ENCODE peak calls at places on chromosomes 1 and 21, in five cellular contexts. One of them, this sample, is unnamed.

GRCh38 chr1:220956861-220957605 is 77.8 kb downstream of the HLX start:
- DNase-seq in upper lobe of left lung: no peak
- DNase-seq in gastrocnemius medialis: no peak
- DNase-seq in cardiac fibroblast: peak
- DNase-seq in HL-60: peak
- DNase-seq in this sample: peak

GRCh38 chr1:36786425-36786824 is 247.9 kb downstream of the GRIK3 start:
- DNase-seq in HL-60: no peak
- DNase-seq in gastrocnemius medialis: no peak
- DNase-seq in upper lobe of left lung: no peak
- DNase-seq in cardiac fibroblast: no peak
- DNase-seq in this sample: no peak

GRCh38 chr21:28521932-28522826 is 470.5 kb downstream of the LTN1 start:
- DNase-seq in upper lobe of left lung: no peak
- DNase-seq in cardiac fibroblast: peak
- DNase-seq in HL-60: no peak
- DNase-seq in gastrocnemius medialis: no peak
- DNase-seq in this sample: no peak

GRCh38 chr1:169368406-169368769 is 393 bp downstream of the BLZF1 start:
- DNase-seq in cardiac fibroblast: no peak
- DNase-seq in gastrocnemius medialis: no peak
- DNase-seq in upper lobe of left lung: no peak
- DNase-seq in HL-60: peak
- DNase-seq in this sample: no peak

GRCh38 chr1:111742938-111743549 is 3.8 kb upstream of the INKA2 start:
- DNase-seq in gastrocnemius medialis: no peak
- DNase-seq in cardiac fibroblast: peak
- DNase-seq in upper lobe of left lung: no peak
- DNase-seq in HL-60: no peak
- DNase-seq in this sample: no peak

GRCh38 chr21:33948096-33948950 is 32.7 kb upstream of the ATP5PO start:
- DNase-seq in upper lobe of left lung: no peak
- DNase-seq in HL-60: peak
- DNase-seq in gastrocnemius medialis: peak
- DNase-seq in cardiac fibroblast: peak
- DNase-seq in this sample: no peak

GRCh38 chr1:67390041-67390887 is 39.9 kb downstream of the SERBP1 start:
- DNase-seq in HL-60: no peak
- DNase-seq in upper lobe of left lung: no peak
- DNase-seq in gastrocnemius medialis: no peak
- DNase-seq in cardiac fibroblast: peak
- DNase-seq in this sample: no peak

GRCh38 chr1:110060034-110060661 is 10.3 kb downstream of the ALX3 start:
- DNase-seq in gastrocnemius medialis: no peak
- DNase-seq in HL-60: peak
- DNase-seq in cardiac fibroblast: peak
- DNase-seq in upper lobe of left lung: no peak
- DNase-seq in this sample: no peak

GRCh38 chr1:160206421-160207117 is 1.4 kb downstream of the PEA15 start:
- DNase-seq in gastrocnemius medialis: no peak
- DNase-seq in upper lobe of left lung: no peak
- DNase-seq in HL-60: no peak
- DNase-seq in cardiac fibroblast: peak
- DNase-seq in this sample: peak

GRCh38 chr1:39491146-39491921 is at the start of gene BMP8A:
- DNase-seq in HL-60: no peak
- DNase-seq in cardiac fibroblast: no peak
- DNase-seq in upper lobe of left lung: peak
- DNase-seq in gastrocnemius medialis: no peak
- DNase-seq in this sample: no peak

GRCh38 chr1:56576880-56577858 is 2.2 kb downstream of the PLPP3 start:
- DNase-seq in gastrocnemius medialis: no peak
- DNase-seq in HL-60: no peak
- DNase-seq in cardiac fibroblast: peak
- DNase-seq in upper lobe of left lung: no peak
- DNase-seq in this sample: no peak

GRCh38 chr1:2594001-2594640 is 7.5 kb downstream of the PRXL2B start:
- DNase-seq in gastrocnemius medialis: no peak
- DNase-seq in cardiac fibroblast: peak
- DNase-seq in upper lobe of left lung: peak
- DNase-seq in HL-60: no peak
- DNase-seq in this sample: no peak

GRCh38 chr1:200784576-200784975 is 45.9 kb downstream of the CAMSAP2 start:
- DNase-seq in cardiac fibroblast: no peak
- DNase-seq in HL-60: no peak
- DNase-seq in upper lobe of left lung: no peak
- DNase-seq in gastrocnemius medialis: no peak
- DNase-seq in this sample: no peak

GRCh38 chr1:229408458-229409037 is 25.3 kb downstream of the ACTA1 start:
- DNase-seq in cardiac fibroblast: no peak
- DNase-seq in HL-60: no peak
- DNase-seq in gastrocnemius medialis: peak
- DNase-seq in upper lobe of left lung: no peak
- DNase-seq in this sample: no peak

GRCh38 chr1:228332797-228333738 is 73.6 kb downstream of the TRIM11 start:
- DNase-seq in gastrocnemius medialis: peak
- DNase-seq in cardiac fibroblast: no peak
- DNase-seq in upper lobe of left lung: peak
- DNase-seq in HL-60: no peak
- DNase-seq in this sample: no peak

GRCh38 chr1:29706936-29707335 is 470.6 kb downstream of the PTPRU start:
- DNase-seq in upper lobe of left lung: peak
- DNase-seq in gastrocnemius medialis: no peak
- DNase-seq in HL-60: no peak
- DNase-seq in cardiac fibroblast: peak
- DNase-seq in this sample: no peak

GRCh38 chr1:8317647-8318360 is at the start of gene SLC45A1:
- DNase-seq in upper lobe of left lung: peak
- DNase-seq in HL-60: peak
- DNase-seq in gastrocnemius medialis: peak
- DNase-seq in cardiac fibroblast: peak
- DNase-seq in this sample: no peak

GRCh38 chr1:3073520-3074296 is 4.7 kb downstream of the PRDM16 start:
- DNase-seq in gastrocnemius medialis: no peak
- DNase-seq in HL-60: no peak
- DNase-seq in cardiac fibroblast: no peak
- DNase-seq in upper lobe of left lung: peak
- DNase-seq in this sample: no peak

GRCh38 chr1:49435291-49435690 is 588.5 kb downstream of the AGBL4 start:
- DNase-seq in HL-60: no peak
- DNase-seq in upper lobe of left lung: no peak
- DNase-seq in gastrocnemius medialis: no peak
- DNase-seq in cardiac fibroblast: no peak
- DNase-seq in this sample: no peak

GRCh38 chr21:35491114-35491513 is 442.0 kb upstream of the RUNX1 start:
- DNase-seq in gastrocnemius medialis: no peak
- DNase-seq in cardiac fibroblast: no peak
- DNase-seq in upper lobe of left lung: no peak
- DNase-seq in HL-60: no peak
- DNase-seq in this sample: no peak

GRCh38 chr1:199573047-199573446 is 454.5 kb upstream of the NR5A2 start:
- DNase-seq in cardiac fibroblast: no peak
- DNase-seq in gastrocnemius medialis: no peak
- DNase-seq in HL-60: no peak
- DNase-seq in upper lobe of left lung: no peak
- DNase-seq in this sample: no peak

GRCh38 chr21:34511154-34511553 is 856 bp downstream of the KCNE1 start:
- DNase-seq in gastrocnemius medialis: no peak
- DNase-seq in HL-60: no peak
- DNase-seq in cardiac fibroblast: peak
- DNase-seq in upper lobe of left lung: no peak
- DNase-seq in this sample: no peak

GRCh38 chr1:13808729-13809131 is 108.7 kb downstream of the PRDM2 start:
- DNase-seq in HL-60: no peak
- DNase-seq in gastrocnemius medialis: no peak
- DNase-seq in cardiac fibroblast: peak
- DNase-seq in upper lobe of left lung: no peak
- DNase-seq in this sample: no peak

GRCh38 chr1:162530318-162530984 is 31.1 kb upstream of the UAP1 start:
- DNase-seq in upper lobe of left lung: no peak
- DNase-seq in gastrocnemius medialis: no peak
- DNase-seq in HL-60: no peak
- DNase-seq in cardiac fibroblast: no peak
- DNase-seq in this sample: no peak

GRCh38 chr1:31064685-31065309 is 720 bp downstream of the PUM1 start:
- DNase-seq in upper lobe of left lung: no peak
- DNase-seq in cardiac fibroblast: peak
- DNase-seq in gastrocnemius medialis: no peak
- DNase-seq in HL-60: peak
- DNase-seq in this sample: no peak

GRCh38 chr1:151536499-151536898 is 3.6 kb upstream of the TUFT1 start:
- DNase-seq in gastrocnemius medialis: no peak
- DNase-seq in cardiac fibroblast: no peak
- DNase-seq in upper lobe of left lung: no peak
- DNase-seq in HL-60: no peak
- DNase-seq in this sample: no peak

GRCh38 chr1:111463029-111463683 is 10.6 kb upstream of the C1orf162 start:
- DNase-seq in cardiac fibroblast: peak
- DNase-seq in upper lobe of left lung: no peak
- DNase-seq in gastrocnemius medialis: no peak
- DNase-seq in HL-60: no peak
- DNase-seq in this sample: no peak

GRCh38 chr1:208101661-208102431 is 142.3 kb downstream of the PLXNA2 start:
- DNase-seq in upper lobe of left lung: no peak
- DNase-seq in gastrocnemius medialis: no peak
- DNase-seq in cardiac fibroblast: peak
- DNase-seq in HL-60: no peak
- DNase-seq in this sample: no peak

GRCh38 chr21:30234050-30234449 is 18.2 kb upstream of the CLDN8 start:
- DNase-seq in upper lobe of left lung: no peak
- DNase-seq in cardiac fibroblast: no peak
- DNase-seq in gastrocnemius medialis: no peak
- DNase-seq in HL-60: no peak
- DNase-seq in this sample: no peak

GRCh38 chr1:155504207-155504606 is 58.4 kb downstream of the ASH1L start:
- DNase-seq in upper lobe of left lung: no peak
- DNase-seq in HL-60: peak
- DNase-seq in cardiac fibroblast: peak
- DNase-seq in gastrocnemius medialis: no peak
- DNase-seq in this sample: no peak
- TF ChIP-seq CTCF in upper lobe of left lung: no peak
- TF ChIP-seq CTCF in HL-60: no peak
- TF ChIP-seq CTCF in cardiac fibroblast: peak
- TF ChIP-seq CTCF in gastrocnemius medialis: no peak
- TF ChIP-seq CTCF in this sample: peak

GRCh38 chr1:53385276-53385932 is 57.5 kb upstream of the LRP8 start:
- DNase-seq in gastrocnemius medialis: no peak
- DNase-seq in cardiac fibroblast: no peak
- DNase-seq in upper lobe of left lung: no peak
- DNase-seq in HL-60: no peak
- DNase-seq in this sample: no peak
- TF ChIP-seq CTCF in gastrocnemius medialis: no peak
- TF ChIP-seq CTCF in cardiac fibroblast: no peak
- TF ChIP-seq CTCF in upper lobe of left lung: no peak
- TF ChIP-seq CTCF in HL-60: no peak
- TF ChIP-seq CTCF in this sample: no peak

GRCh38 chr1:155934097-155934932 is at the start of gene KHDC4:
- DNase-seq in gastrocnemius medialis: peak
- DNase-seq in upper lobe of left lung: peak
- DNase-seq in cardiac fibroblast: peak
- DNase-seq in HL-60: peak
- DNase-seq in this sample: peak
- TF ChIP-seq CTCF in gastrocnemius medialis: peak
- TF ChIP-seq CTCF in upper lobe of left lung: no peak
- TF ChIP-seq CTCF in cardiac fibroblast: peak
- TF ChIP-seq CTCF in HL-60: no peak
- TF ChIP-seq CTCF in this sample: peak

GRCh38 chr21:39084073-39084472 is 99.2 kb downstream of the PSMG1 start:
- DNase-seq in gastrocnemius medialis: no peak
- DNase-seq in HL-60: no peak
- DNase-seq in upper lobe of left lung: no peak
- DNase-seq in cardiac fibroblast: no peak
- DNase-seq in this sample: no peak
- TF ChIP-seq CTCF in gastrocnemius medialis: no peak
- TF ChIP-seq CTCF in HL-60: no peak
- TF ChIP-seq CTCF in upper lobe of left lung: no peak
- TF ChIP-seq CTCF in cardiac fibroblast: no peak
- TF ChIP-seq CTCF in this sample: no peak

GRCh38 chr1:54886724-54887664 is at the start of gene DHCR24:
- DNase-seq in gastrocnemius medialis: peak
- DNase-seq in upper lobe of left lung: peak
- DNase-seq in HL-60: peak
- DNase-seq in cardiac fibroblast: peak
- DNase-seq in this sample: peak
- TF ChIP-seq CTCF in gastrocnemius medialis: no peak
- TF ChIP-seq CTCF in upper lobe of left lung: no peak
- TF ChIP-seq CTCF in HL-60: no peak
- TF ChIP-seq CTCF in cardiac fibroblast: no peak
- TF ChIP-seq CTCF in this sample: no peak

GRCh38 chr1:191757003-191757402 is 401.3 kb upstream of the RGS18 start:
- DNase-seq in HL-60: no peak
- DNase-seq in cardiac fibroblast: no peak
- DNase-seq in gastrocnemius medialis: no peak
- DNase-seq in upper lobe of left lung: no peak
- DNase-seq in this sample: no peak

GRCh38 chr1:191752342-191752741 is 405.9 kb upstream of the RGS18 start:
- DNase-seq in upper lobe of left lung: no peak
- DNase-seq in cardiac fibroblast: no peak
- DNase-seq in gastrocnemius medialis: no peak
- DNase-seq in HL-60: no peak
- DNase-seq in this sample: no peak
- TF ChIP-seq CTCF in upper lobe of left lung: no peak
- TF ChIP-seq CTCF in cardiac fibroblast: no peak
- TF ChIP-seq CTCF in gastrocnemius medialis: no peak
- TF ChIP-seq CTCF in HL-60: no peak
- TF ChIP-seq CTCF in this sample: no peak

DNA sequence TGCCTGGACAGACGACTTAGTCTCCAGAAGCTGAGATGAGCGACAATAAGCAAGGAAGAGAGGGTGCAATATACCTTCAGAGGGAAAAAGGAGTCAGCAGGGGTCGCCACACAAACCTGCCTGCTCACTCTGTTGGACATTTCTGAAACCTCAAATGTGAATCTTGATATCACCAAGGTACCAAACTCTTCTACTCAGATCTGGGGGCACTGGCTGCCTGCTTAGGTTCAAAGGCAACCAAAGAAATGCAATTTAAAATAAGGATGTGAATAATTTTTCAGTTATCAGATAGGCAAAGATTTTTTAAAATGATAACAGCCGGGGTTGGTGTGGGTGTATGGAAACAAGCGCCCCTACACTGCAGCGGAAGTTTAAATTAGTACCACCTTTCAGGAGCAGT is 164.2 kb downstream of the HIVEP3 start:
- DNase-seq in gastrocnemius medialis: no peak
- DNase-seq in upper lobe of left lung: no peak
- DNase-seq in HL-60: no peak
- DNase-seq in cardiac fibroblast: no peak
- DNase-seq in this sample: no peak
- TF ChIP-seq CTCF in gastrocnemius medialis: no peak
- TF ChIP-seq CTCF in upper lobe of left lung: no peak
- TF ChIP-seq CTCF in HL-60: no peak
- TF ChIP-seq CTCF in cardiac fibroblast: no peak
- TF ChIP-seq CTCF in this sample: no peak

GRCh38 chr1:19488136-19488535 is 2.8 kb upstream of the CAPZB start:
- DNase-seq in upper lobe of left lung: no peak
- DNase-seq in gastrocnemius medialis: no peak
- DNase-seq in cardiac fibroblast: no peak
- DNase-seq in HL-60: no peak
- DNase-seq in this sample: no peak
- TF ChIP-seq CTCF in upper lobe of left lung: no peak
- TF ChIP-seq CTCF in gastrocnemius medialis: no peak
- TF ChIP-seq CTCF in cardiac fibroblast: no peak
- TF ChIP-seq CTCF in HL-60: no peak
- TF ChIP-seq CTCF in this sample: no peak